ENCODE peak calls at places on chromosomes 3 and 15, in four cellular contexts. M, R, H and W are unnamed samples.

GRCh38 chr3:55337641-55338174 is 149.4 kb downstream of the WNT5A start:
- DNase-seq in R (no peak), H (no peak), M (no peak), W (no peak)

GRCh38 chr3:52136513-52136912 is 17.7 kb downstream of the POC1A start:
- DNase-seq in H (no peak), M (no peak), R (no peak), W (no peak)

GRCh38 chr3:120025520-120025919 is 68.7 kb downstream of the GSK3B start:
- DNase-seq in R (no peak), H (no peak), M (no peak), W (no peak)

GRCh38 chr15:70271422-70272088 is 173.8 kb upstream of the TLE3 start:
- DNase-seq in H (peak; percentile 99), M (no peak), R (no peak), W (no peak)

GRCh38 chr3:186002884-186003472 is 65.2 kb upstream of the TRA2B start:
- DNase-seq in R (no peak), M (no peak), H (peak; percentile 67), W (no peak)

GRCh38 chr3:37703633-37704032 is 158.0 kb upstream of the CTDSPL start:
- DNase-seq in R (no peak), H (peak; percentile 63), M (no peak), W (no peak)

GRCh38 chr3:50749822-50750221 is 75.1 kb downstream of the DOCK3 start:
- DNase-seq in R (no peak), M (no peak), H (no peak), W (no peak)

GRCh38 chr3:171163724-171164465 is 137.4 kb upstream of the SLC2A2 start:
- DNase-seq in M (no peak), R (no peak), H (no peak), W (no peak)

GRCh38 chr3:192892981-192893827 is 24.5 kb downstream of the MB21D2 start:
- DNase-seq in M (peak; percentile 74), H (peak; percentile 98), R (peak; percentile 34), W (peak; percentile 30)

GRCh38 chr3:113834983-113835382 is 3.6 kb upstream of the GRAMD1C start:
- DNase-seq in R (no peak), M (no peak), H (no peak), W (no peak)

GRCh38 chr15:69465253-69465652 is 12.6 kb downstream of the RPLP1 start:
- DNase-seq in M (no peak), H (no peak), R (no peak), W (no peak)

GRCh38 chr3:136305879-136306278 is 55.7 kb downstream of the PCCB start:
- DNase-seq in M (peak; percentile 14), H (no peak), R (no peak), W (no peak)

GRCh38 chr3:152321806-152322377 is 53.2 kb downstream of the MBNL1 start:
- DNase-seq in H (no peak), M (no peak), R (no peak), W (no peak)

GRCh38 chr3:150741497-150742140 is 21.4 kb downstream of the SIAH2 start:
- DNase-seq in M (no peak), R (no peak), H (no peak), W (no peak)

GRCh38 chr15:82533801-82534200 is 6.5 kb downstream of the RPS17 start:
- DNase-seq in R (no peak), M (no peak), H (no peak), W (no peak)

GRCh38 chr3:60336061-60336460 is 915.2 kb downstream of the FHIT start:
- DNase-seq in H (no peak), M (no peak), R (no peak), W (no peak)

GRCh38 chr3:165513715-165514711 is 317.8 kb upstream of the SLITRK3 start:
- DNase-seq in R (no peak), H (no peak), M (no peak), W (no peak)

GRCh38 chr3:113649169-113649833 is 47.1 kb downstream of the USF3 start:
- DNase-seq in M (no peak), H (no peak), R (no peak), W (no peak)

GRCh38 chr3:133117342-133117741 is 79.2 kb downstream of the TMEM108 start:
- DNase-seq in M (no peak), R (no peak), H (no peak), W (no peak)

GRCh38 chr3:50674349-50675178 is at the start of gene DOCK3:
- DNase-seq in H (peak; percentile 50), R (peak; percentile 32), M (peak; percentile 54), W (peak; percentile 30)

GRCh38 chr15:92883643-92884458 is 16.3 kb upstream of the CHD2 start:
- DNase-seq in R (no peak), M (no peak), H (peak; percentile 56), W (no peak)

GRCh38 chr3:123834631-123835030 is 49.5 kb downstream of the MYLK start:
- DNase-seq in M (no peak), H (peak; percentile 75), R (no peak), W (no peak)

GRCh38 chr15:66151809-66152208 is 101.7 kb downstream of the MEGF11 start:
- DNase-seq in H (no peak), M (no peak), R (no peak), W (no peak)

GRCh38 chr3:187430576-187430975 is 62.4 kb downstream of the RTP4 start:
- DNase-seq in H (no peak), R (no peak), M (peak; percentile 2), W (no peak)